ENCODE peak calls at places on chromosomes 6 and 20, in six cellular contexts. M, D, X, I, R and Q are unnamed samples.

GRCh38 chr6:149045404-149045803 is 272.1 kb upstream of the TAB2 start:
- DNase-seq in I (no peak), D (no peak), M (no peak), X (no peak), R (no peak), Q (no peak)

GRCh38 chr6:136969433-136969832 is 47.3 kb downstream of the SLC35D3 start:
- DNase-seq in X (no peak), D (no peak), R (peak; percentile 43), M (no peak), I (no peak), Q (no peak)

GRCh38 chr6:57262491-57262890 is 40.4 kb upstream of the RAB23 start:
- DNase-seq in D (no peak), M (peak; percentile 41), R (no peak), X (peak; percentile 74), I (no peak), Q (no peak)

GRCh38 chr6:35469711-35470662 is 1.8 kb downstream of the RPL10A start:
- DNase-seq in R (peak; percentile 66), I (no peak), M (no peak), D (no peak), X (no peak), Q (no peak)

GRCh38 chr6:49775043-49775442 is 12.0 kb downstream of the PGK2 start:
- DNase-seq in D (no peak), M (no peak), R (no peak), I (no peak), X (no peak), Q (no peak)

GRCh38 chr6:169469028-169469427 is 215.4 kb upstream of the THBS2 start:
- DNase-seq in D (no peak), X (no peak), R (no peak), M (no peak), I (no peak), Q (no peak)

GRCh38 chr6:39388526-39389371 is 66.2 kb upstream of the KCNK16 start:
- DNase-seq in R (no peak), X (no peak), I (no peak), M (no peak), D (no peak), Q (no peak)

GRCh38 chr20:53989977-53990376 is 80.4 kb downstream of the BCAS1 start:
- DNase-seq in D (no peak), R (no peak), I (no peak), M (no peak), X (no peak), Q (no peak)

GRCh38 chr6:39361657-39362486 is 39.4 kb upstream of the KCNK16 start:
- DNase-seq in I (peak; percentile 61), M (peak; percentile 63), R (peak; percentile 44), D (peak; percentile 79), X (peak; percentile 78), Q (peak; percentile 33)

GRCh38 chr6:85569323-85569722 is 24.3 kb downstream of the SNX14 start:
- DNase-seq in I (peak; percentile 44), D (no peak), M (no peak), R (no peak), X (peak; percentile 31), Q (no peak)

GRCh38 chr6:63571883-63572732 is at the start of the genes LOC128125822 and PTP4A1:
- DNase-seq in I (peak; percentile 99), M (peak; percentile 96), D (peak; percentile 97), R (peak; percentile 96), X (peak; percentile 99), Q (peak; percentile 94)

GRCh38 chr20:1943267-1944002 is 48.2 kb downstream of the SIRPA start:
- DNase-seq in R (peak; percentile 67), X (no peak), M (no peak), I (no peak), D (no peak), Q (no peak)

GRCh38 chr20:63772781-63773520 is 33.4 kb downstream of the SLC2A4RG start:
- DNase-seq in R (no peak), D (no peak), I (no peak), X (peak; percentile 13), M (no peak), Q (no peak)

GRCh38 chr20:52172392-52173047 is 19.1 kb downstream of the ZFP64 start:
- DNase-seq in R (no peak), X (no peak), D (no peak), M (no peak), I (no peak), Q (no peak)

GRCh38 chr6:27096834-27097511 is 150.5 kb upstream of the PRSS16 start:
- DNase-seq in D (peak; percentile 45), M (peak; percentile 51), R (peak; percentile 80), I (peak; percentile 78), X (peak; percentile 78), Q (no peak)

GRCh38 chr20:38143238-38143645 is 21.8 kb downstream of the TGM2 start:
- DNase-seq in D (no peak), X (no peak), I (no peak), R (peak; percentile 48), M (no peak), Q (no peak)

GRCh38 chr6:46794068-46794467 is 879 bp downstream of the MEP1A start:
- DNase-seq in D (no peak), I (no peak), M (no peak), X (peak; percentile 13), R (peak; percentile 24), Q (no peak)

GRCh38 chr6:38508894-38509293 is 130.8 kb downstream of the BTBD9 start:
- DNase-seq in R (no peak), D (no peak), I (peak; percentile 51), M (no peak), X (peak; percentile 85), Q (no peak)

GRCh38 chr6:69138893-69139494 is 503.9 kb downstream of the ADGRB3 start:
- DNase-seq in D (no peak), I (peak; percentile 9), M (no peak), R (peak; percentile 30), X (peak; percentile 8), Q (no peak)

GRCh38 chr6:5730586-5731263 is 276.0 kb downstream of the NRN1 start:
- DNase-seq in M (no peak), D (no peak), R (peak; percentile 52), X (no peak), I (no peak), Q (no peak)

GRCh38 chr20:1809611-1810510 is 85.3 kb upstream of the SIRPA start:
- DNase-seq in R (peak; percentile 77), D (no peak), M (no peak), I (peak; percentile 49), X (no peak), Q (no peak)

GRCh38 chr20:59829415-59830106 is 103.9 kb downstream of the SYCP2 start:
- DNase-seq in I (no peak), R (no peak), D (no peak), M (no peak), X (no peak), Q (no peak)

GRCh38 chr6:20707166-20707485 is 172.9 kb downstream of the CDKAL1 start:
- DNase-seq in I (no peak), D (no peak), R (no peak), X (no peak), M (no peak), Q (no peak)

GRCh38 chr20:10636326-10636818 is 37.4 kb downstream of the JAG1 start:
- DNase-seq in M (no peak), D (no peak), R (peak; percentile 31), X (peak; percentile 91), I (peak; percentile 78), Q (no peak)

GRCh38 chr20:37932919-37933318 is 30.0 kb downstream of the VSTM2L start:
- DNase-seq in X (no peak), M (no peak), D (no peak), I (no peak), R (no peak), Q (no peak)

GRCh38 chr6:13141392-13141791 is 186.9 kb downstream of the TBC1D7 start:
- DNase-seq in R (no peak), D (no peak), X (no peak), M (no peak), I (no peak), Q (no peak)

GRCh38 chr6:18262812-18263560 is 1.3 kb downstream of the DEK start:
- DNase-seq in I (peak; percentile 39), D (no peak), M (no peak), R (peak; percentile 29), X (peak; percentile 29), Q (no peak)

GRCh38 chr6:128841518-128841917 is 41.4 kb upstream of the LAMA2 start:
- DNase-seq in X (no peak), R (peak; percentile 4), D (no peak), I (no peak), M (no peak), Q (no peak)

GRCh38 chr6:130625825-130626500 is 201.2 kb upstream of the SMLR1 start:
- DNase-seq in X (peak; percentile 57), D (no peak), R (no peak), M (no peak), I (peak; percentile 72), Q (no peak)

GRCh38 chr20:461254-462198 is 807 bp downstream of the TBC1D20 start:
- DNase-seq in M (peak; percentile 55), R (peak; percentile 56), D (peak; percentile 72), X (peak; percentile 43), I (peak; percentile 45), Q (no peak)

GRCh38 chr20:460180-460579 is 2.2 kb downstream of the TBC1D20 start:
- DNase-seq in X (no peak), M (no peak), I (no peak), R (no peak), D (no peak), Q (no peak)

GRCh38 chr20:460707-461106 is 1.6 kb downstream of the TBC1D20 start:
- DNase-seq in M (no peak), R (peak; percentile 17), X (peak; percentile 25), D (no peak), I (no peak), Q (no peak)

GRCh38 chr20:458766-459165 is 3.6 kb downstream of the TBC1D20 start:
- DNase-seq in M (no peak), D (no peak), I (no peak), R (no peak), X (no peak), Q (no peak)

GRCh38 chr20:462199-462991 is at the start of gene TBC1D20:
- DNase-seq in D (peak; percentile 87), M (peak; percentile 79), X (peak; percentile 90), I (peak; percentile 84), R (peak; percentile 81), Q (peak; percentile 91)
- TF ChIP-seq CTCF in D (no peak), M (peak; percentile 14), X (peak; percentile 40), I (peak; percentile 14), R (peak; percentile 35), Q (no peak)

DNA sequence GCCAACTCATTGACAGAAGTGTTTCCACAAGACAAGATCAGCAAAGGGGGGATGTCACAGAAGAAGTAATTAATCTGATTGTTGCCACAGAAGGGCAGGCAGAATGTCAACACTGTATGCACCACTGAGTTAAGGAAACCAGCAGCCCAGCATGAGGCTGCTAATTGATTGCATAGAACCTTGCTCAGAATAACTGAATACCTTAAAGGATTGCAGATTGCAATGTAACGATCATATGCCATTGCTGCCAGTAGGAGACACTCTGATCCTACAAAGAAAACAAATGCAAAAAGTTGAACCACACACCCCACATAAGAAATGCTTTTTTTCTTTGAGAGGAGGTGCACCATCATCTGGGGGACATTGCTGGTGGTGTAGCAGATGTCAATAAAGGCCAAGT is 13.1 kb downstream of the OR5V1 start:
- DNase-seq in I (no peak), D (no peak), M (no peak), X (no peak), R (no peak), Q (no peak)
- TF ChIP-seq CTCF in I (no peak), D (no peak), M (no peak), X (no peak), R (no peak), Q (no peak)

GRCh38 chr6:100573169-100573568 is 108.4 kb upstream of the SIM1 start:
- DNase-seq in X (peak; percentile 75), M (no peak), R (peak; percentile 11), I (peak; percentile 47), D (no peak), Q (no peak)
- TF ChIP-seq CTCF in X (peak; percentile 62), M (no peak), R (peak; percentile 41), I (peak; percentile 55), D (peak; percentile 33), Q (no peak)

GRCh38 chr20:35087355-35087754 is 5.3 kb downstream of the TRPC4AP start:
- DNase-seq in I (no peak), X (no peak), D (no peak), M (no peak), R (no peak), Q (no peak)
- TF ChIP-seq CTCF in I (no peak), X (no peak), D (no peak), M (no peak), R (no peak), Q (no peak)